ENCODE peak calls at places on chromosomes 16 and 17, in nine cellular contexts. R is stimulated activated CD4-positive, alpha-beta T cell treated with anti-CD3 and anti-CD28 coated beads, Interleukin-4, amount 100 ng/mL, for 48 hours; U is tibial artery; P is mucosa of gallbladder; F is activated CD4-positive, alpha-beta T cell treated with anti-CD3 and anti-CD28 coated beads for 48 hours; I is activated T-cell treated with anti-CD3 and anti-CD28 coated beads for 1 hour; L is stimulated activated naive CD8-positive, alpha-beta T cell treated with anti-CD3 and anti-CD28 coated beads, Interleukin-15, amount 100 ng/mL, for 72 hours; M is activated effector memory CD4-positive, alpha-beta T cell treated with Interleukin-2 at 50 U/mL for 16 hours; X is T-helper 1 cell. O is an unnamed sample.
A peak's percentile ranks its signal among the peaks of the same experiment; 100 is the strongest.

GRCh38 chr16:55703003-55704001 is 47.5 kb downstream of the SLC6A2 start:
- DNase-seq in R (no peak), U (no peak), P (peak; percentile 47), F (peak; percentile 4), I (no peak), L (no peak), M (no peak), X (no peak), O (peak; percentile 20)

GRCh38 chr16:9348912-9349311 is 257.5 kb downstream of the HAPSTR1 start:
- DNase-seq in R (no peak), U (no peak), P (no peak), F (no peak), I (no peak), L (no peak), M (no peak), X (no peak), O (no peak)

GRCh38 chr16:85898521-85899442 is at the start of gene IRF8:
- DNase-seq in R (peak; percentile 79), U (peak; percentile 44), P (peak; percentile 70), F (peak; percentile 92), I (peak; percentile 55), L (peak; percentile 89), M (peak; percentile 12), X (peak; percentile 45), O (no peak)

GRCh38 chr17:70060415-70060814 is 14.6 kb upstream of the KCNJ16 start:
- DNase-seq in R (no peak), U (no peak), P (no peak), F (no peak), I (no peak), L (no peak), M (no peak), X (no peak), O (no peak)

GRCh38 chr17:60602385-60602742 is 2.4 kb downstream of the PPM1D start:
- DNase-seq in R (no peak), U (no peak), P (no peak), F (no peak), I (no peak), L (no peak), M (no peak), X (no peak), O (no peak)

GRCh38 chr17:40516581-40517285 is 15.3 kb upstream of the TNS4 start:
- DNase-seq in R (peak; percentile 55), U (no peak), P (no peak), F (peak; percentile 66), I (peak; percentile 48), L (peak; percentile 56), M (peak; percentile 62), X (peak; percentile 72), O (peak; percentile 61)

GRCh38 chr16:30929167-30929566 is 5.8 kb downstream of the FBXL19 start:
- DNase-seq in R (no peak), U (no peak), P (no peak), F (no peak), I (no peak), L (no peak), M (no peak), X (no peak), O (no peak)

GRCh38 chr16:48813485-48813884 is 203.5 kb upstream of the N4BP1 start:
- DNase-seq in R (no peak), U (no peak), P (no peak), F (no peak), I (no peak), L (no peak), M (no peak), X (no peak), O (no peak)

GRCh38 chr16:87956771-87957279 is 5.6 kb downstream of the BANP start:
- DNase-seq in R (peak; percentile 38), U (no peak), P (no peak), F (peak; percentile 78), I (no peak), L (peak; percentile 63), M (no peak), X (peak; percentile 13), O (no peak)

GRCh38 chr16:11783319-11784047 is 13.6 kb downstream of the ZC3H7A start:
- DNase-seq in R (peak; percentile 26), U (no peak), P (no peak), F (peak; percentile 48), I (no peak), L (peak; percentile 60), M (no peak), X (peak; percentile 64), O (peak; percentile 33)

GRCh38 chr16:86508028-86508946 is 2.0 kb upstream of the FOXF1 start:
- DNase-seq in R (no peak), U (no peak), P (no peak), F (no peak), I (no peak), L (no peak), M (no peak), X (no peak), O (no peak)